ENCODE peak calls at places on chromosomes 13 and 19, in five cellular contexts. H is BE2C, F is chondrocyte, E is lower leg skin, C is bronchial epithelial cell. Z is an unnamed sample.

GRCh38 chr13:58531614-58532013 is 900.1 kb downstream of the PCDH17 start:
- DNase-seq in C (no peak), E (no peak), H (no peak), F (no peak), Z (no peak)

GRCh38 chr13:67740871-67741475 is 510.8 kb upstream of the PCDH9 start:
- DNase-seq in E (no peak), H (no peak), F (no peak), C (no peak), Z (no peak)

GRCh38 chr13:79678100-79678499 is 197.1 kb downstream of the NDFIP2 start:
- DNase-seq in H (no peak), C (peak), E (no peak), F (no peak), Z (no peak)

GRCh38 chr19:20351244-20351643 is 184.2 kb downstream of the ZNF486 start:
- DNase-seq in F (no peak), C (no peak), E (no peak), H (no peak), Z (no peak)

GRCh38 chr13:103356226-103356864 is 290.1 kb upstream of the SLC10A2 start:
- DNase-seq in E (no peak), F (no peak), C (no peak), H (no peak), Z (no peak)

GRCh38 chr19:54906819-54907218 is 871 bp downstream of the NCR1 start:
- DNase-seq in F (peak), H (no peak), E (no peak), C (no peak), Z (no peak)

GRCh38 chr13:41833851-41834250 is 127.1 kb downstream of the VWA8 start:
- DNase-seq in E (no peak), H (no peak), C (peak), F (no peak), Z (no peak)

GRCh38 chr19:39320948-39321831 is 527 bp upstream of the LRFN1 start:
- DNase-seq in H (no peak), C (no peak), F (no peak), E (no peak), Z (no peak)

GRCh38 chr13:45370922-45371406 is 30.0 kb upstream of the TPT1 start:
- DNase-seq in H (peak), C (no peak), F (no peak), E (no peak), Z (peak)

GRCh38 chr19:31296741-31297390 is 52.4 kb downstream of the TSHZ3 start:
- DNase-seq in C (no peak), H (no peak), E (no peak), F (no peak), Z (no peak)

GRCh38 chr19:7267792-7268736 is 26.1 kb downstream of the INSR start:
- DNase-seq in F (no peak), H (no peak), E (no peak), C (no peak), Z (no peak)

GRCh38 chr19:18399008-18399407 is 1.6 kb upstream of the LRRC25 start:
- DNase-seq in F (no peak), H (no peak), C (peak), E (no peak), Z (no peak)

GRCh38 chr19:18397242-18398202 is at the start of gene LRRC25:
- DNase-seq in C (no peak), F (no peak), H (peak), E (no peak), Z (peak)

GRCh38 chr19:18396471-18397241 is 766 bp downstream of the LRRC25 start:
- DNase-seq in F (no peak), H (no peak), E (no peak), C (no peak), Z (no peak)

GRCh38 chr19:18406749-18407148 is 9.3 kb upstream of the LRRC25 start:
- DNase-seq in F (no peak), H (no peak), E (no peak), C (no peak), Z (no peak)

DNA sequence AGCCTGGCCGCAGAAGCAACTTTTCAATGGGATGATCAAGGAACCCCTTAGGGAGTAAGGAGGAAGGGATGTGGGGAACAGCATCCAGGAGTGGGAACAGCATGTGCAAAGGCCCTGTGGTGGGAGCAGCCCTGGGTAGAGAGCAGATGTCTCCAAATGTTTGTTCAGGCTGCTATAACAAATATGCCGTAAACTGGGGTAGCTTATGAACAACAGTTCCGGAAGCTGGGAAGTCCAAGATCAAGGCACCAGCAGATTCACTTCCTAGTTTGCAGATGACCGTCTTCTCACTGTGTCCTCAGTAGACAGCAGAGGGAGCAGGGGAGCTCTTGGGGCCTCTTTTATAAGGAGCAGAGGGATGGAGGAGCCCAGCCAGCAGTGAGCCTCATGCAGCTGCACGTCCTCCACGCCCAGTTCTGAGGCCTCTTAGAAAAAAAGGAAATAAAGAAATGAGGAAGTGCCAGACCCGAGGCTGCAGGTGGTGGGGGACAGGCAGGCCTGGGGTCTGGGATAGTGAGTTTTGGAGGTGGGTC is 4.2 kb upstream of the LRRC25 start:
- DNase-seq in E (peak), F (no peak), C (peak), H (no peak), Z (peak)
- TF ChIP-seq CTCF in E (no peak), F (peak), C (peak), H (no peak), Z (no peak)

GRCh38 chr13:28268800-28269223 is 130.5 kb downstream of the PAN3 start:
- DNase-seq in C (no peak), F (no peak), H (no peak), E (no peak), Z (no peak)
- TF ChIP-seq CTCF in C (no peak), F (no peak), H (no peak), E (no peak), Z (no peak)

GRCh38 chr19:49085020-49085867 is at the start of gene SNRNP70:
- DNase-seq in F (peak), H (peak), E (peak), C (peak), Z (peak)
- TF ChIP-seq CTCF in F (peak), H (no peak), E (no peak), C (no peak), Z (no peak)

DNA sequence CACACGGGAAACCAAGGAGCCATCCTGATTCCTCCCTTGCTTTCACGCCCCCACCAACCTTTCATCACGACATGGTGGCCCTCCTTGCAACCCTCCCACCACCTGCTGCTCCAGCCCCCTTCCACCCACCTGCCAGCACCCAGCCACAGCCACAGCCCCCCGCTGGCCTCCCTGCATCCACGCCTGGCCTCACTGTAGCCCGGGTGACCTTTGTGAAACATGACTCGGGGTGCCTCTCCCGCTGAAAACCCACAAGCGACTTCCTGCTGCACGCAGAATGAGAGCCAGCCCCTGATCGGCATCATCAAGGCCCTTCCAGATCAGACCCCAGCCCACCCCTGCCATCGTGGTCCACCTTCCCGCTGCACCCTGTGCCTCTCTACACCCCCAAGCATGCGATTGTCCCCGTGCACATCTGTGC is 14.9 kb downstream of the POP4 start:
- DNase-seq in F (peak), C (no peak), H (no peak), E (no peak), Z (no peak)
- TF ChIP-seq CTCF in F (no peak), C (no peak), H (no peak), E (no peak), Z (no peak)

GRCh38 chr19:35006342-35006998 is 6.3 kb downstream of the GRAMD1A start:
- DNase-seq in H (no peak), E (no peak), F (no peak), C (peak), Z (no peak)
- TF ChIP-seq CTCF in H (no peak), E (no peak), F (no peak), C (no peak), Z (no peak)